ENCODE peak calls at places on chromosomes 6 and 20, in nine cellular contexts. A is esophagus squamous epithelium, M is IMR-90, V is prostate gland, K is A549, C is stomach, P is ovary, T is breast epithelium, L is GM12878. F is an unnamed sample.

GRCh38 chr6:29524982-29525639 is 34.4 kb downstream of the UBD start:
- DNase-seq in V (no peak), A (no peak), M (no peak), L (no peak), K (no peak), P (no peak), T (no peak), C (no peak), F (no peak)

GRCh38 chr6:7542878-7543394 is 1.5 kb downstream of the DSP start:
- DNase-seq in L (no peak), M (peak), P (peak), K (peak), A (no peak), T (peak), C (peak), V (peak), F (peak)

GRCh38 chr6:20952605-20953004 is 418.3 kb downstream of the CDKAL1 start:
- DNase-seq in A (no peak), K (no peak), M (peak), C (no peak), P (no peak), T (no peak), V (no peak), L (no peak), F (no peak)

GRCh38 chr6:75203721-75204120 is 2.1 kb downstream of the COL12A1 start:
- DNase-seq in P (peak), K (no peak), M (peak), A (no peak), L (no peak), C (no peak), T (no peak), V (no peak), F (no peak)

GRCh38 chr20:47545499-47545898 is 43.8 kb downstream of the NCOA3 start:
- DNase-seq in A (no peak), L (no peak), V (no peak), C (no peak), P (no peak), K (no peak), M (no peak), T (no peak), F (no peak)

GRCh38 chr6:6005467-6006427 is 978 bp downstream of the NRN1 start:
- DNase-seq in P (no peak), V (no peak), A (no peak), C (no peak), T (no peak), M (no peak), K (no peak), L (no peak), F (no peak)

GRCh38 chr6:148272084-148272483 is 70.6 kb upstream of the SASH1 start:
- DNase-seq in M (peak), C (no peak), L (no peak), A (no peak), K (no peak), T (no peak), P (no peak), V (no peak), F (no peak)

GRCh38 chr20:32460231-32460630 is 102.1 kb downstream of the ASXL1 start:
- DNase-seq in L (no peak), P (no peak), M (no peak), K (no peak), T (no peak), V (no peak), A (no peak), C (no peak), F (no peak)

GRCh38 chr6:113530769-113531168 is 326.4 kb upstream of the MARCKS start:
- DNase-seq in M (peak), L (no peak), P (no peak), T (no peak), V (no peak), A (no peak), C (no peak), K (peak), F (no peak)

GRCh38 chr6:33783781-33784520 is 5.0 kb downstream of the LEMD2 start:
- DNase-seq in T (no peak), P (no peak), M (no peak), L (no peak), K (no peak), C (no peak), V (no peak), A (no peak), F (no peak)

GRCh38 chr6:116536216-116536621 is 9.3 kb downstream of the TRAPPC3L start:
- DNase-seq in V (peak), C (no peak), T (no peak), K (peak), A (no peak), P (no peak), L (no peak), M (peak), F (no peak)

GRCh38 chr6:132166670-132167069 is 215.5 kb upstream of the CCN2 start:
- DNase-seq in V (no peak), K (no peak), C (no peak), M (no peak), P (no peak), T (no peak), A (no peak), L (no peak), F (no peak)

GRCh38 chr6:132165677-132166076 is 214.5 kb upstream of the CCN2 start:
- DNase-seq in P (no peak), V (no peak), K (no peak), A (no peak), M (no peak), C (no peak), L (no peak), T (no peak), F (no peak)

GRCh38 chr6:132161283-132161682 is 210.1 kb upstream of the CCN2 start:
- DNase-seq in C (no peak), V (no peak), T (no peak), A (no peak), P (no peak), L (no peak), K (peak), M (peak), F (no peak)
- H3K27ac ChIP-seq in C (no peak), V (no peak), T (no peak), A (no peak), P (no peak), L (no peak), K (no peak), M (no peak), F (no peak)

DNA sequence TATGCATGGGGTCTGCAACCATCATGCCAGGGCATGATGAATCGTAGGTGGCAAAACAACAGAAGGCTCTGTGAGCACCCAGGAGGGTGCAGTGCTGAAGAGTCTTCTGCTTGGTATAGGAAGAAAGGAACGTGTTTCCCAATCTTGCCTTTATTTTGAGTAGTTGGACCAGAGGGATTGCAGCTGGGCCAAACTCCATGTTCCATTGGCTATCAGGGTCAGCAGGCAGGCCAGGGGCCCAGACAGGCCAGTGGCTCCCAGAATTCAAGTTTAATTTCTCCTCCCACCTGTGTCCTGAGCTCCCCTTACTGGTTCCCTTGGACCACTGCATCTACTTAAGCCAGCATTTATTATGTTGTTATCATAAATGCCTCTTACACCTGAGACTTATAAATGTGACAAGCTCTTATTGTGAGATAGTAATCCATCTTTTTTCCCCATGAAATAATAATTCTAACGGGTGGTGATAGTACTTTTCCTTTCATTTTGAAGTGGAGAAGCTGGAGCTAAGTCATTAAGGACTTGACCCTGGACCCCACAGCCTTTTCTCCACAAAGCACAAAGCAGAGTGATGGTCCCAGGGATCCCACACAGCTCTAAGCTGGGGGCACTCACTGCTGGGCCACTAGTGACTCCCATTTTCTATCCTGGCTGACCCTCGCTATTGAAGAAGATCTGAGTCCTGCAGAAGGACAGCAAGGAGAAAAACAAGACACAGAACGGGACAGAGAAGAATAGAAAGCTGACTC is 809 bp upstream of the TRIM38 start:
- DNase-seq in C (no peak), M (no peak), K (peak), V (no peak), T (no peak), A (no peak), P (no peak), L (no peak), F (no peak)
- H3K4me3 ChIP-seq in C (peak), M (peak), K (peak), V (peak), T (peak), A (peak), P (peak), L (peak), F (peak)

GRCh38 chr20:5749512-5750490 is at the start of gene SHLD1:
- DNase-seq in P (peak), V (peak), T (peak), M (peak), K (peak), C (peak), L (peak), A (peak), F (peak)
- TF ChIP-seq POLR2A in P (no peak), V (no peak), T (no peak), M (peak), K (peak), C (no peak), L (peak), A (no peak), F (no peak)

GRCh38 chr6:107561325-107561724 is 71.4 kb downstream of the SOBP start:
- DNase-seq in L (no peak), P (peak), T (no peak), V (no peak), C (no peak), A (no peak), M (no peak), K (no peak), F (peak)
- H3K27ac ChIP-seq in L (no peak), P (no peak), T (peak), V (no peak), C (peak), A (no peak), M (no peak), K (no peak), F (peak)

GRCh38 chr20:63382551-63383300 is 21.6 kb upstream of the CHRNA4 start:
- DNase-seq in M (no peak), V (no peak), T (no peak), L (no peak), K (no peak), A (no peak), C (no peak), P (no peak), F (no peak)
- H3K4me3 ChIP-seq in M (no peak), V (no peak), T (no peak), L (no peak), K (no peak), A (no peak), C (no peak), P (no peak), F (no peak)

DNA sequence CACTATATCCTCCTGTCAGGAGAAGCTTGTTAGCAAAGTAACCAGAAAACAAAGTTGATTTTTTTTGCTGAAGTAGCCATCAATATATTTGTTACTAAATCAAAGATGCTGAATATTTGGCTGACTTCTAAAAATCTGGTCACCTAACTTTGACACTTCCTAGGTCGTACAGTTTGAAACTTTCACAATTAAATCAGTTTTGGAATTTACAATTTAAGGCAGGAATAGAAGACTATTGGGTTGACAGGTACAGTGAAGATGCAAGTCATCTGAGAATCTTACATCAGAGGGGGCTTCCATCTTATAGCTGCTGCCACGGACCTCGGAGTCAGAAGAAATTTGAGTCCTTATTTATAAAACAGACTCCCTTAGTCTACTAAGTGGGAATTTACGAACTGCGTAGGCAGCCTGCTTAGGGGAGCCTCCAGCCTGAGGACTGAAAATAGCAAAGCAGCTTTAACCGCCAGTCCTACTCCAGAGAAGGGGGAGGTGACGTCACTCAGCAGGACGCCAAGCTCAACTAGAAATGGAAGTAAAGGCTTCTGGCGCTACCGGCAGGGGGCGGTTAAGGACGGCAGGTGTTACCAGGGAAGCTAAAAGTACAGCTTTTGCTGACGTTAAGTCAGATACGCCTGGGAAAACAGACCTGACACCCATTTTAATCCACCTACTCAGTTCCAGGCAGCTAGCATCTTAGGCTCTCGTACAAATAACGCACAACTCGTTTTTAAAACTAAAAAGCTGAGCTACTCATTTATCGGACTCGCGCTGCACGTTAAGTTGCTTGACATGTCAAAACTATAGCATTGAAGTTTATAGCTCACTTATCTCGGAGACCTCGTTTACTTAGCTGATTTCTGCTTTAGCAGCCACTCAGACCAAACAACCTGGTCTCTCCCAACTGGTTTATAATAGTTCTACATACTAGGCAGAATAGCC is 61.1 kb upstream of the HFE start:
- DNase-seq in P (peak), L (peak), A (peak), V (peak), M (peak), T (peak), C (peak), K (peak), F (peak)
- TF ChIP-seq POLR2A in P (peak), L (no peak), A (peak), V (peak), M (peak), T (no peak), C (peak), K (peak), F (no peak)

DNA sequence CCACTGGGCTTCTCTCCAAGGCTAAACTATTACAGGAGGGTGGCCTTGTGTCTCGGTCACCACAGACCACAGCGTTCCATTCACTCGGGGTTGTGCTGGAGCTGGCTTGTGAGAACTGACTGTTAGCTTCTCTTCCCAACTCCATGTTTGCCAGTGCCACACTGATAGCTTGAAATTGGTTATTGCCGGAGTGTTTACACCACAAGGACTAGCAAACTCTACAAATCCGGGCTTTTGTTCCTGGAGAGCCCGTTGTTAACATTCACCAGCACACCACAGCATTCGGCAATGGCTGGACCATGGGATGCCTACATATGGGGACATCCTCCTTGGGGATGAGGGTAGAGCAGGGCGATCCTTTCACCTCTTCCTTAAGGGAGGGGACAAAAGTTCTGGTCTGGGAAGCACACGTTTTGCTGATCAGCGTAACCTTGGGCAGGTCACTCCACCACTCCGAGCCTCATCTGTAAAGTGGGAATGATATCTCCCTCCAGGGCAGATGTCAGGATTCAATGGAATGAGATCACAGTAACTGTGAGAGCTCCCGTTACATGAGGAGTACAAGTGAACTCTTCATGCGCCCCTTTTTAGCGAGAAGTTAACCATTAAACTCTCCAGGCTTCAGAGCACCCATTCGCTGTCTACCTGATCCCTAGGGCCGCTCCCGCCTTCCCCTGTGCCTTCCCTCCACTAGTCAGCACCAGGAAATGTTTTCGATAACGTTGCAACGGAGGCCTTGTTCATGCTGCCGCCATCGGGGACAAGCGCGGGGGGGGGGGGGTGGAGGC is 41.7 kb upstream of the TTPAL start:
- DNase-seq in C (no peak), V (no peak), P (no peak), M (no peak), K (no peak), A (no peak), T (no peak), L (no peak), F (no peak)
- H3K27ac ChIP-seq in C (peak), V (no peak), P (no peak), M (no peak), K (no peak), A (no peak), T (no peak), L (no peak), F (no peak)

DNA sequence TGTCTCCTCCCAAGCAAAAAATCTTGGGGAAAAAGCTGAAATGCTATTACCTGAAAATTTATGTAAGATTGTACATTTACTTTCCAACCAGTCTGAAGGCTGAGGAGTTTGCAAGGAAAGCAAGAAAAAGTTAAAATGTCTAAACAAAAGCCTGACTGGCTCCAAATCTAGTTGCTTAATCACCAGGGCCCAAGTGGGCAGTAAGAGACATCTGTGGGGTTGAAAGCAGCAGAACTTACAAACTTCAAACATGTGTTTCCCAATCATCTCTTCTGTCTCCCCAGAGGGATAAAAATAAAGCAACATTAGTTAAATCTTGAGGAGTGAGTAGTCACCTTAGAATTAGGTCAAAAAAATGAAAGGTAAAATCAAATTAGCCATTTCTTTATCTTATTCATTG is 98.6 kb downstream of the OGFRL1 start:
- DNase-seq in P (no peak), C (no peak), A (no peak), K (no peak), M (peak), T (no peak), V (no peak), L (no peak), F (no peak)
- H3K4me3 ChIP-seq in P (no peak), C (no peak), A (no peak), K (no peak), M (no peak), T (no peak), V (no peak), L (no peak), F (no peak)